ENCODE peak calls at places on chromosome 4, in seven cellular contexts. W is A549, O is suprapubic skin, P is ovary, Q is GM12878, R is transverse colon, F is upper lobe of left lung. I is an unnamed sample.

GRCh38 chr4:95304898-95305297 is 243.9 kb downstream of the UNC5C start:
- DNase-seq in R (no peak), F (no peak), P (no peak), W (no peak), Q (no peak), O (no peak), I (no peak)

GRCh38 chr4:117447925-117448324 is 362.5 kb upstream of the TRAM1L1 start:
- DNase-seq in Q (no peak), P (no peak), W (no peak), F (no peak), O (no peak), R (no peak), I (no peak)

GRCh38 chr4:126592088-126592487 is 1040.7 kb upstream of the INTU start:
- DNase-seq in O (no peak), W (no peak), P (no peak), F (no peak), R (no peak), Q (no peak), I (no peak)

GRCh38 chr4:177185151-177185550 is 124.5 kb upstream of the NEIL3 start:
- DNase-seq in F (no peak), P (no peak), Q (no peak), R (no peak), W (no peak), O (no peak), I (no peak)

GRCh38 chr4:39521253-39521908 is 5.9 kb downstream of the UGDH start:
- DNase-seq in F (no peak), O (no peak), R (no peak), P (no peak), W (no peak), Q (no peak), I (no peak)

GRCh38 chr4:123399638-123400358 is 3.2 kb downstream of the SPRY1 start:
- DNase-seq in W (no peak), F (no peak), P (no peak), R (no peak), Q (no peak), O (no peak), I (no peak)

GRCh38 chr4:86898562-86898961 is 6.3 kb upstream of the C4orf36 start:
- DNase-seq in R (no peak), W (no peak), P (no peak), F (no peak), Q (no peak), O (no peak), I (no peak)

GRCh38 chr4:148203056-148203898 is 238.9 kb downstream of the NR3C2 start:
- DNase-seq in W (no peak), Q (no peak), P (no peak), F (peak; percentile 44), O (no peak), R (no peak), I (no peak)

GRCh38 chr4:162131256-162131655 is 32.5 kb downstream of the FSTL5 start:
- DNase-seq in F (no peak), P (no peak), W (no peak), R (no peak), O (no peak), Q (no peak), I (no peak)

GRCh38 chr4:61202638-61203495 is 2.7 kb downstream of the ADGRL3 start:
- DNase-seq in F (no peak), P (no peak), O (no peak), R (no peak), Q (no peak), W (no peak), I (no peak)

GRCh38 chr4:147138171-147138570 is 192.5 kb upstream of the TTC29 start:
- DNase-seq in P (no peak), R (no peak), W (no peak), O (no peak), F (no peak), Q (no peak), I (no peak)

GRCh38 chr4:3704669-3705068 is 61.5 kb upstream of the ADRA2C start:
- DNase-seq in R (no peak), O (peak; percentile 55), P (no peak), W (no peak), Q (no peak), F (no peak), I (no peak)

DNA sequence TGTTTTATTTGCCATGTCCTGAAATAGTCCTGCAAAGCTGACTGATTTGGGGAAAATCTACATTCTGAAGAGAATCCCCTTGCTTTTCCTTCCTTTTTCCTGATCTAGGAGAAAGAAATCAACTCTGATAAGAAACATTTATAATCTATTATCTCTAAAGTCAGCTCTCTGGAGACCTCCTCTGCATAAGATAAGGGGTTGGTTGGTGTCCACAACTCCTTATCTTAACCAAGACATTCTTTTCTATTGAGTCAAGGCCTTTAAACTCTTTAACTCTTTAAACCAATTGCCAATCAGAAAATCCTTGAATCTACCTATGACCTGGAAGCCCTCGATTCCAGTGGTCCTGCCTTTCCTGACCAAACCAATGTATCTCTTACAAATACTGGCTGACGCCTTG is 373.6 kb upstream of the RASGEF1B start:
- DNase-seq in P (no peak), R (no peak), W (no peak), O (no peak), F (no peak), Q (no peak), I (no peak)
- TF ChIP-seq EP300 in P (no peak), R (no peak), W (no peak), O (no peak), F (no peak), Q (no peak), I (no peak)

GRCh38 chr4:122045533-122045932 is 93.7 kb upstream of the TRPC3 start:
- DNase-seq in W (no peak), O (no peak), R (no peak), P (no peak), F (peak; percentile 81), Q (no peak), I (no peak)
- TF ChIP-seq EP300 in W (no peak), O (no peak), R (no peak), P (no peak), F (peak; percentile 54), Q (no peak), I (no peak)

GRCh38 chr4:109125084-109125483 is 177.4 kb downstream of the COL25A1 start:
- DNase-seq in W (no peak), F (no peak), Q (no peak), O (no peak), R (no peak), P (no peak), I (no peak)
- TF ChIP-seq EP300 in W (no peak), F (no peak), Q (no peak), O (no peak), R (no peak), P (no peak), I (no peak)

GRCh38 chr4:8157944-8158709 is 486 bp downstream of the ABLIM2 start:
- DNase-seq in Q (no peak), P (no peak), R (peak; percentile 16), F (no peak), W (no peak), O (no peak), I (no peak)

GRCh38 chr4:8160572-8160971 is 2.0 kb upstream of the ABLIM2 start:
- DNase-seq in R (no peak), O (no peak), Q (no peak), P (no peak), F (no peak), W (no peak), I (no peak)

GRCh38 chr4:8160233-8160560 is 1.6 kb upstream of the ABLIM2 start:
- DNase-seq in P (no peak), W (no peak), Q (no peak), R (no peak), O (no peak), F (no peak), I (no peak)

GRCh38 chr4:8158710-8159521 is at the start of gene ABLIM2:
- DNase-seq in O (peak; percentile 98), F (peak; percentile 98), Q (peak; percentile 87), W (peak; percentile 45), P (peak; percentile 97), R (peak; percentile 99), I (peak; percentile 99)

GRCh38 chr4:8159522-8160232 is 1.1 kb upstream of the ABLIM2 start:
- DNase-seq in F (no peak), R (no peak), P (no peak), O (no peak), W (no peak), Q (no peak), I (no peak)
- TF ChIP-seq EP300 in F (no peak), R (no peak), P (no peak), O (no peak), W (no peak), Q (no peak), I (no peak)

GRCh38 chr4:107318078-107318477 is 282.0 kb upstream of the DKK2 start:
- DNase-seq in O (no peak), R (no peak), W (no peak), Q (no peak), F (no peak), P (no peak), I (no peak)
- TF ChIP-seq EP300 in O (no peak), R (no peak), W (no peak), Q (no peak), F (no peak), P (no peak), I (no peak)

DNA sequence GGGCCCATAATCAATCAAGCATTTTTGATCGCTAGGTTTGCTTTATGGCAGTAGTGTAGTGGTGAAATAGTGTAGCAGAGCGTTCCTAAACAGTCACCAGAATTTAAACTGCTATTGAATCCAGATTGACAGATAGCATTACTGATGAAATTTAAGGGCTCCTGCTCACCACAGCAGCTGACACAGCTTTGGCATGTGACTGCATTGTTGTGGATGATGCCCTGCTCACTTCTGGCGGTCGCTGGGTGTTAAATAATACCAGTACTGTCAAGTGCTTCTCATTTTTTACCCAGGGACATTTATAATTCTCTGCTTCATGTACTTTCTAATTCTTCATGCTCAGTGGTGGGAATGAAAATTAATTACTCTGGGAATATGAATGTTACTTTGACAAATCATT is 102.0 kb upstream of the ARHGAP24 start:
- DNase-seq in W (no peak), Q (no peak), R (no peak), P (no peak), O (no peak), F (no peak), I (no peak)
- TF ChIP-seq EP300 in W (no peak), Q (no peak), R (no peak), P (no peak), O (no peak), F (no peak), I (no peak)

DNA sequence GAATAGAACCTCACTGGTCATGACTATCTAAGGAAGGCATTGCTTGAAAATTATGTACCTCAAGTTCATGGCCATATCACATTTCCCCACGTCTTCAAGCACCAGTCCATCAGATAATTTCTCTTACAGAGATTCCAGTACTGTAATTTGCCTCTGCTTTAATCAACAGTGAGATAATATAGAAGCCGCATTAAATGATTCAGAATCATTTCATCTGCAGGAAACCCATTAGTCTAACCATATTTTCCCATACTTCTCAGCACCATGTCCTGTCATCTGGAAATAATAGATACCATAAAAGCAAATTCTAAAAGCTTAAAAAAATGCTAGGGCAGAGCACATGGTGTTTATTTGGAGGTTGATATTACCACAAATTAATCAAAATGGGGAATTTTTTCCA is 310.3 kb upstream of the SLIT2 start:
- DNase-seq in R (no peak), P (no peak), F (no peak), O (no peak), W (no peak), Q (no peak), I (no peak)
- TF ChIP-seq EP300 in R (no peak), P (no peak), F (no peak), O (no peak), W (no peak), Q (no peak), I (no peak)

GRCh38 chr4:157004279-157005161 is 32.9 kb upstream of the PDGFC start:
- DNase-seq in F (no peak), O (no peak), W (no peak), R (no peak), P (no peak), Q (no peak), I (no peak)
- TF ChIP-seq EP300 in F (peak; percentile 98), O (no peak), W (no peak), R (no peak), P (peak; percentile 54), Q (no peak), I (no peak)